ENCODE peak calls at places on chromosome 21, in five cellular contexts. H is AG04450; Q is brain microvascular endothelial cell; Z is caudate nucleus; M is CD8-positive, alpha-beta T cell. S is an unnamed sample.

GRCh38 chr21:25750085-25750484 is 15.3 kb downstream of the GABPA start:
- DNase-seq in H (no peak), Q (no peak), Z (no peak), M (no peak), S (no peak)

GRCh38 chr21:38817371-38818335 is 11.9 kb downstream of the ETS2 start:
- DNase-seq in H (no peak), Q (peak), Z (peak), M (no peak), S (no peak)

GRCh38 chr21:29384608-29385359 is 86.1 kb downstream of the BACH1 start:
- DNase-seq in H (no peak), Q (no peak), Z (no peak), M (no peak), S (no peak)

GRCh38 chr21:44920694-44921604 is at the start of gene ITGB2:
- DNase-seq in H (no peak), Q (no peak), Z (peak), M (peak), S (no peak)

GRCh38 chr21:43800124-43800523 is 10.7 kb downstream of the RRP1 start:
- DNase-seq in H (no peak), Q (no peak), Z (no peak), M (no peak), S (no peak)

GRCh38 chr21:37294674-37295073 is 27.5 kb upstream of the VPS26C start:
- DNase-seq in H (no peak), Q (no peak), Z (no peak), M (no peak), S (no peak)

GRCh38 chr21:45990741-45991605 is 9.4 kb downstream of the COL6A1 start:
- DNase-seq in H (no peak), Q (no peak), Z (no peak), M (peak), S (no peak)

GRCh38 chr21:33069994-33070811 is at the start of gene OLIG1:
- DNase-seq in H (no peak), Q (no peak), Z (peak), M (no peak), S (peak)

GRCh38 chr21:14119038-14119437 is 91.7 kb downstream of the LIPI start:
- DNase-seq in H (no peak), Q (no peak), Z (no peak), M (no peak), S (no peak)

GRCh38 chr21:26945916-26946315 is 21.0 kb downstream of the ADAMTS5 start:
- DNase-seq in H (no peak), Q (no peak), Z (peak), M (no peak), S (peak)

GRCh38 chr21:15065381-15066230 is 806 bp upstream of the NRIP1 start:
- DNase-seq in H (peak), Q (peak), Z (peak), M (peak), S (peak)

GRCh38 chr21:43864806-43865470 is at the start of gene AGPAT3:
- DNase-seq in H (no peak), Q (no peak), Z (no peak), M (peak), S (no peak)

GRCh38 chr21:32140212-32141008 is 138.4 kb downstream of the MIS18A start:
- DNase-seq in H (no peak), Q (no peak), Z (no peak), M (no peak), S (no peak)

GRCh38 chr21:29849735-29850176 is 90.0 kb downstream of the GRIK1 start:
- DNase-seq in H (peak), Q (peak), Z (peak), M (peak), S (peak)

GRCh38 chr21:15659768-15660423 is 69.9 kb upstream of the USP25 start:
- DNase-seq in H (no peak), Q (no peak), Z (no peak), M (no peak), S (no peak)

GRCh38 chr21:27704567-27705166 is 737.8 kb upstream of the ADAMTS5 start:
- DNase-seq in H (no peak), Q (no peak), Z (no peak), M (no peak), S (no peak)

GRCh38 chr21:44425307-44425894 is 29.9 kb upstream of the LRRC3 start:
- DNase-seq in H (no peak), Q (no peak), Z (no peak), M (no peak), S (no peak)

GRCh38 chr21:33089439-33089838 is 19.5 kb downstream of the OLIG1 start:
- DNase-seq in H (no peak), Q (no peak), Z (no peak), M (no peak), S (peak)

GRCh38 chr21:23968722-23969647 is 1638.3 kb downstream of the MRPL39 start:
- DNase-seq in H (peak), Q (peak), Z (no peak), M (peak), S (no peak)

GRCh38 chr21:25039461-25040380 is 567.6 kb downstream of the MRPL39 start:
- DNase-seq in H (no peak), Q (no peak), Z (no peak), M (no peak), S (no peak)

GRCh38 chr21:10463156-10463555 is 58.2 kb upstream of the TPTE start:
- DNase-seq in H (no peak), Q (no peak), Z (no peak), M (no peak), S (no peak)

GRCh38 chr21:24910591-24910990 is 696.7 kb downstream of the MRPL39 start:
- DNase-seq in H (no peak), Q (no peak), Z (no peak), M (no peak), S (no peak)

GRCh38 chr21:32336711-32337110 is 38.1 kb downstream of the MRAP start:
- DNase-seq in H (no peak), Q (peak), Z (peak), M (no peak), S (no peak)

GRCh38 chr21:46344219-46344915 is 20.4 kb downstream of the PCNT start:
- DNase-seq in H (no peak), Q (no peak), Z (no peak), M (no peak), S (no peak)

DNA sequence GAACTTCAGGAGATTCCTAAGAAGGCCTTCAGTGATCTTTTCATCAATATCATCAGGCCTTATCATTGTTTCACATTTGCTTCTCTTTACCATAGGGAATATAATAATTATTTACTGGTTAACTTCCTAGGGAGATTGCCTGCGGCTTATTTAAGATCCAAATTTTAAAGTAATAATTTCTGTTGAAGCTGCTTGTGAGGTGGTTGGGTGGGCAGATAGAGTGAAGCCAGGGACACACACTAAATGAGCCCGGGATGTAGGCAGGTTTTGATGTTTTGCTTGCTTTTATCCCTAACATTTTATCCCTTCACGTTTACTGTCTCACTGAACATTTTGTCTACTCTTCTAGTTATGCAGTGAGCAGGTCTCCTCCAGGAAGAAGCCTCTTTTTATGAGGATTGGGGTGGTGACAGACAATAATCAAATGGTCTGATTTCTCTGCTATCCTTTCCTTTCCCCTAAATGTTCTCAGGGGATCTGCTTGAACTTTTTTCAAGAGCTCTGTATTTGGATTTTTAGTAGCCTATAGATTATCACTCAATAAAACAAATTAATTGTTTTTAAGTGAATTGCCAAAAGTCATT is 164.7 kb downstream of the RUNX1 start:
- DNase-seq in H (no peak), Q (no peak), Z (no peak), M (no peak), S (no peak)
- H3K27ac ChIP-seq in H (peak), Q (peak), Z (no peak), M (no peak), S (no peak)

DNA sequence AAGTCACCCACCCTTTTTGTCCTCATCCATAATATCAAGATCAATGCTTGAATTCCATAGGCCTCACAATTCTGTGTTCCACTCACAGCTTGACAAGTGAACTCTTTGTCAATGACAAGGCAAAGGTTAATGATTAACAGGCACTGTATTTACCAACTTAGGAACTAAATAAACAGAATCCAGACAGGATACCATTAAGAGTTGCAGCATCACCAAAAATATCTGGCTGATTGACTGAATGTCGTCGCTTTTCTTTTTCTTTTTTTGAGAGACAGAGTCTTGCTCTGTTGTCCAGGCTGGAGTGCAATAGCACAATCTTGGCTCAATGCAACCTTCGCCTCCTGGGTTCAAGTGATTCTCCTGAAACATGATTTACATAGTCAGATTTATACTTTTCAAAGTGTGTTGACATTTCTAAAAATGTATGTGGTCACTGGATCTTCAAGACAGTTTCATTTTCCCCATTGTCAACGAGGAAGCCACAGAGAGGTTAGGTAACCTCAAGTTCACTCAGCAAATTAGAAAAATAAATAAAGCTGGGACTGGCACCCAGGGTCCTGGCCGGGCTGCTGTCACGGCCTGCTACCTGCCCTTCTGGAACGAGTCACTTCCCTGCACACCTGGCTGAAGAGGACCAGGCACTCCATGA is 81.0 kb downstream of the PDE9A start:
- DNase-seq in H (no peak), Q (no peak), Z (no peak), M (no peak), S (no peak)
- H3K27ac ChIP-seq in H (no peak), Q (no peak), Z (no peak), M (no peak), S (no peak)

GRCh38 chr21:35428489-35428888 is 379.4 kb upstream of the RUNX1 start:
- DNase-seq in H (no peak), Q (peak), Z (no peak), M (peak), S (peak)

GRCh38 chr21:35426897-35427296 is 377.8 kb upstream of the RUNX1 start:
- DNase-seq in H (no peak), Q (no peak), Z (no peak), M (no peak), S (no peak)

GRCh38 chr21:35427320-35428040 is 378.4 kb upstream of the RUNX1 start:
- DNase-seq in H (no peak), Q (no peak), Z (no peak), M (no peak), S (no peak)

GRCh38 chr21:35428041-35428400 is 378.9 kb upstream of the RUNX1 start:
- DNase-seq in H (no peak), Q (no peak), Z (no peak), M (no peak), S (no peak)

DNA sequence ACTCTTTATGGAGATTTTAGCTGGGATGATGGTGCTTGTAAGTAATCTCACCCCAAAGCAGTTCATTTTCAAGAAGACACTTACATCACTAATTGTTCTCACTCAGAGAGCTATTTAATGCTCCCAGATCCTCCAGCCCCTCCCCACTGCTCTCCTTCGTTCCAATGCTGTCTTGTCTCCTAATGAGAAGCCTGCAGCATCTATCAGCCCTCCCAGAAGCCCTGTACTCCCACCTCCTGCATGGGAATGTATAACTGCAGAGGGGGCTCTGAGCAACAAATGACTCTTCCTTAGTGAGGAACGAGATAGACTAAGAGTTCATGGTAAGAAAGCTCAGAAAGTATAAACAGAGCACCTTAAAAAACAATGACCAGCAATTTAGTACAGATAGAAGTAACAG is 377.4 kb upstream of the RUNX1 start:
- DNase-seq in H (no peak), Q (no peak), Z (no peak), M (no peak), S (no peak)
- H3K27ac ChIP-seq in H (no peak), Q (no peak), Z (no peak), M (no peak), S (no peak)

DNA sequence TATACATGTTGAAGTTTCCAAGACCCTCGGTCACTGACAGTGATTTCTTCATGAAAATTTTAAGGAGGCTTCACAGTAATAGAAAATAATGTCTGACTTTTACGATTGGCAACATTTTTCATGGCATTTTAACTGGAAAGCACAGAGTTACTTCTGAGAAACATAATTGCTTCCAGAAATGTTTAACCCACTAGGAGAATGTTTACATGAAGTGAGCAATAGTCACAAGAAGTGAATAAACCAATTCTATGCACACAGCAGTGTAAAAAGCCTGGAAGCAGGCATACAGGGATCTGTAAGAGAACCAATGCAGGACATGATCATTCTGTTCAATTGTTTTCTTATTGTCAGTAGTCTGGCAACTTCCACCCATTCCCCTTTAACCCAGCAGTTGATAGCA is 316.2 kb upstream of the CXADR start:
- DNase-seq in H (no peak), Q (no peak), Z (no peak), M (no peak), S (no peak)
- H3K27ac ChIP-seq in H (no peak), Q (no peak), Z (no peak), M (no peak), S (no peak)

S was measured in substantia nigra.